ENCODE peak calls at places on chromosomes 12 and 14, in seven cellular contexts. One of them, this sample, is unnamed.
A peak's percentile ranks its signal among the peaks of the same experiment; 100 is the strongest.

GRCh38 chr12:51430196-51430895 is 5.7 kb downstream of the SLC4A8 start:
- DNase-seq in HAP-1: no peak
- DNase-seq in heart left ventricle: no peak
- DNase-seq in thoracic aorta: no peak
- DNase-seq in Caco-2: peak; percentile 69
- DNase-seq in astrocyte: no peak
- DNase-seq in PC-3: peak; percentile 83
- DNase-seq in this sample: no peak

GRCh38 chr12:90163975-90164374 is 455.3 kb upstream of the ATP2B1 start:
- DNase-seq in HAP-1: no peak
- DNase-seq in heart left ventricle: no peak
- DNase-seq in thoracic aorta: no peak
- DNase-seq in Caco-2: no peak
- DNase-seq in astrocyte: no peak
- DNase-seq in PC-3: peak; percentile 16
- DNase-seq in this sample: no peak

GRCh38 chr12:46556820-46557524 is 184.4 kb upstream of the SLC38A2 start:
- DNase-seq in HAP-1: no peak
- DNase-seq in heart left ventricle: no peak
- DNase-seq in thoracic aorta: no peak
- DNase-seq in Caco-2: no peak
- DNase-seq in astrocyte: peak; percentile 87
- DNase-seq in PC-3: peak; percentile 96
- DNase-seq in this sample: peak; percentile 52

GRCh38 chr12:48961801-48962200 is 4.5 kb upstream of the ARF3 start:
- DNase-seq in HAP-1: no peak
- DNase-seq in heart left ventricle: no peak
- DNase-seq in thoracic aorta: no peak
- DNase-seq in Caco-2: no peak
- DNase-seq in astrocyte: no peak
- DNase-seq in PC-3: peak; percentile 58
- DNase-seq in this sample: no peak

GRCh38 chr14:74720526-74720925 is 7.6 kb downstream of the FCF1 start:
- DNase-seq in HAP-1: no peak
- DNase-seq in heart left ventricle: no peak
- DNase-seq in thoracic aorta: no peak
- DNase-seq in Caco-2: no peak
- DNase-seq in astrocyte: peak; percentile 65
- DNase-seq in PC-3: no peak
- DNase-seq in this sample: peak; percentile 30

GRCh38 chr12:81570234-81570633 is 188.9 kb downstream of the PPFIA2 start:
- DNase-seq in HAP-1: no peak
- DNase-seq in heart left ventricle: no peak
- DNase-seq in thoracic aorta: no peak
- DNase-seq in Caco-2: no peak
- DNase-seq in astrocyte: no peak
- DNase-seq in PC-3: no peak
- DNase-seq in this sample: no peak

GRCh38 chr12:116969615-116970575 is 59.1 kb downstream of the FBXW8 start:
- DNase-seq in HAP-1: no peak
- DNase-seq in heart left ventricle: peak; percentile 72
- DNase-seq in thoracic aorta: no peak
- DNase-seq in Caco-2: no peak
- DNase-seq in astrocyte: peak; percentile 68
- DNase-seq in PC-3: no peak
- DNase-seq in this sample: no peak

GRCh38 chr12:48351022-48351708 is 446 bp upstream of the ZNF641 start:
- DNase-seq in HAP-1: peak; percentile 28
- DNase-seq in heart left ventricle: peak; percentile 77
- DNase-seq in thoracic aorta: peak; percentile 47
- DNase-seq in Caco-2: peak; percentile 85
- DNase-seq in astrocyte: peak; percentile 67
- DNase-seq in PC-3: peak; percentile 69
- DNase-seq in this sample: no peak

GRCh38 chr14:24149302-24149969 is 2.1 kb downstream of the RNF31 start:
- DNase-seq in HAP-1: no peak
- DNase-seq in heart left ventricle: no peak
- DNase-seq in thoracic aorta: no peak
- DNase-seq in Caco-2: no peak
- DNase-seq in astrocyte: no peak
- DNase-seq in PC-3: no peak
- DNase-seq in this sample: no peak

GRCh38 chr12:51118706-51119105 is 35.3 kb upstream of the CSRNP2 start:
- DNase-seq in HAP-1: no peak
- DNase-seq in heart left ventricle: no peak
- DNase-seq in thoracic aorta: no peak
- DNase-seq in Caco-2: no peak
- DNase-seq in astrocyte: peak; percentile 97
- DNase-seq in PC-3: peak; percentile 87
- DNase-seq in this sample: peak; percentile 5

GRCh38 chr14:36553650-36554260 is 28.7 kb downstream of the NKX2-8 start:
- DNase-seq in HAP-1: peak; percentile 84
- DNase-seq in heart left ventricle: no peak
- DNase-seq in thoracic aorta: no peak
- DNase-seq in Caco-2: peak; percentile 48
- DNase-seq in astrocyte: peak; percentile 22
- DNase-seq in PC-3: peak; percentile 72
- DNase-seq in this sample: peak; percentile 4

GRCh38 chr14:73240816-73241480 is 3.6 kb downstream of the PAPLN start:
- DNase-seq in HAP-1: no peak
- DNase-seq in heart left ventricle: no peak
- DNase-seq in thoracic aorta: no peak
- DNase-seq in Caco-2: no peak
- DNase-seq in astrocyte: no peak
- DNase-seq in PC-3: no peak
- DNase-seq in this sample: no peak

GRCh38 chr12:22935090-22935489 is 310.1 kb downstream of the ETNK1 start:
- DNase-seq in HAP-1: no peak
- DNase-seq in heart left ventricle: peak; percentile 28
- DNase-seq in thoracic aorta: no peak
- DNase-seq in Caco-2: no peak
- DNase-seq in astrocyte: no peak
- DNase-seq in PC-3: no peak
- DNase-seq in this sample: peak; percentile 72

GRCh38 chr14:69129264-69129880 is 23.5 kb downstream of the DCAF5 start:
- DNase-seq in HAP-1: peak; percentile 96
- DNase-seq in heart left ventricle: peak; percentile 78
- DNase-seq in thoracic aorta: peak; percentile 30
- DNase-seq in Caco-2: peak; percentile 72
- DNase-seq in astrocyte: peak; percentile 65
- DNase-seq in PC-3: peak; percentile 84
- DNase-seq in this sample: peak; percentile 52

GRCh38 chr14:67964391-67964812 is 144.8 kb downstream of the RAD51B start:
- DNase-seq in HAP-1: peak; percentile 25
- DNase-seq in heart left ventricle: no peak
- DNase-seq in thoracic aorta: no peak
- DNase-seq in Caco-2: peak; percentile 47
- DNase-seq in astrocyte: no peak
- DNase-seq in PC-3: peak; percentile 90
- DNase-seq in this sample: no peak

GRCh38 chr14:51834218-51834617 is 26.2 kb upstream of the GNG2 start:
- DNase-seq in HAP-1: no peak
- DNase-seq in heart left ventricle: no peak
- DNase-seq in thoracic aorta: no peak
- DNase-seq in Caco-2: no peak
- DNase-seq in astrocyte: no peak
- DNase-seq in PC-3: no peak
- DNase-seq in this sample: no peak

GRCh38 chr12:106764738-106765137 is 9.7 kb upstream of the RIC8B start:
- DNase-seq in HAP-1: no peak
- DNase-seq in heart left ventricle: no peak
- DNase-seq in thoracic aorta: no peak
- DNase-seq in Caco-2: no peak
- DNase-seq in astrocyte: no peak
- DNase-seq in PC-3: no peak
- DNase-seq in this sample: no peak

GRCh38 chr12:58557156-58557555 is 363.1 kb downstream of the LRIG3 start:
- DNase-seq in HAP-1: no peak
- DNase-seq in heart left ventricle: no peak
- DNase-seq in thoracic aorta: no peak
- DNase-seq in Caco-2: no peak
- DNase-seq in astrocyte: peak; percentile 85
- DNase-seq in PC-3: peak; percentile 84
- DNase-seq in this sample: no peak
- H3K4me3 ChIP-seq in HAP-1: no peak overlapping the region
- H3K4me3 ChIP-seq in heart left ventricle: no peak overlapping the region
- H3K4me3 ChIP-seq in thoracic aorta: no peak overlapping the region
- H3K4me3 ChIP-seq in Caco-2: no peak overlapping the region
- H3K4me3 ChIP-seq in astrocyte: no peak overlapping the region
- H3K4me3 ChIP-seq in PC-3: peak overlapping the region; percentile 12
- H3K4me3 ChIP-seq in this sample: no peak overlapping the region

GRCh38 chr12:94329366-94329765 is 130.3 kb downstream of the CEP83 start:
- DNase-seq in HAP-1: no peak
- DNase-seq in heart left ventricle: no peak
- DNase-seq in thoracic aorta: no peak
- DNase-seq in Caco-2: no peak
- DNase-seq in astrocyte: no peak
- DNase-seq in PC-3: no peak
- DNase-seq in this sample: no peak

GRCh38 chr12:94327819-94328218 is 131.8 kb downstream of the CEP83 start:
- DNase-seq in HAP-1: no peak
- DNase-seq in heart left ventricle: no peak
- DNase-seq in thoracic aorta: no peak
- DNase-seq in Caco-2: no peak
- DNase-seq in astrocyte: peak; percentile 6
- DNase-seq in PC-3: no peak
- DNase-seq in this sample: no peak

GRCh38 chr12:94322346-94322745 is 137.3 kb downstream of the CEP83 start:
- DNase-seq in HAP-1: no peak
- DNase-seq in heart left ventricle: no peak
- DNase-seq in thoracic aorta: no peak
- DNase-seq in Caco-2: no peak
- DNase-seq in astrocyte: no peak
- DNase-seq in PC-3: no peak
- DNase-seq in this sample: no peak

GRCh38 chr12:94326234-94326633 is 133.4 kb downstream of the CEP83 start:
- DNase-seq in HAP-1: no peak
- DNase-seq in heart left ventricle: no peak
- DNase-seq in thoracic aorta: no peak
- DNase-seq in Caco-2: no peak
- DNase-seq in astrocyte: no peak
- DNase-seq in PC-3: no peak
- DNase-seq in this sample: no peak

DNA sequence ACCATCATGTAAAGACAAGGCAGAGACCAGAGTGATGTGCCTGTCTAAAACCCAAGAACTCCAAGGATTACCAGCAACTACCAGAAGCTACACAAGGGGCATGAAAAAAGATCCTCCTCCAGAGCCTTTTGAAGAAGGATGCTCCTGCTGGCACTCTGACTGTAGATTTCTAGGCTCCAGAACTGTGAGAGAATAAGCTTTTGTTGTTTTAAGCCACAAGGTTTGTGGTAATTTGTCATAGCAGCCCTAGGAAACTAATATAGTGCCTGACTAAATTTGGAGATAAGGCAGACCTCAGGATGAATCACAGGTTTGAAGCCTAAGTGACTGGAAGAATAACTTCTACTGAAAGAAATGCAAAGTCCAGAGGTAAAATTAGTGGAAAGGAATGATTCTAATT is 132.9 kb downstream of the CEP83 start:
- DNase-seq in HAP-1: no peak
- DNase-seq in heart left ventricle: no peak
- DNase-seq in thoracic aorta: no peak
- DNase-seq in Caco-2: no peak
- DNase-seq in astrocyte: peak; percentile 93
- DNase-seq in PC-3: peak; percentile 70
- DNase-seq in this sample: peak; percentile 8
- H3K36me3 ChIP-seq in HAP-1: peaks cover 18% of the 10 kb centered on the region
- H3K36me3 ChIP-seq in heart left ventricle: peaks cover 50% of the 10 kb centered on the region
- H3K36me3 ChIP-seq in thoracic aorta: peaks cover 4% of the 10 kb centered on the region
- H3K36me3 ChIP-seq in Caco-2: peaks cover 6% of the 10 kb centered on the region
- H3K36me3 ChIP-seq in astrocyte: no peaks in the 10 kb centered on the region
- H3K36me3 ChIP-seq in PC-3: peaks cover 37% of the 10 kb centered on the region
- H3K36me3 ChIP-seq in this sample: peaks cover 25% of the 10 kb centered on the region

GRCh38 chr12:31119531-31120211 is 46.0 kb downstream of the DDX11 start:
- DNase-seq in HAP-1: no peak
- DNase-seq in heart left ventricle: no peak
- DNase-seq in thoracic aorta: no peak
- DNase-seq in Caco-2: no peak
- DNase-seq in astrocyte: no peak
- DNase-seq in PC-3: no peak
- DNase-seq in this sample: no peak
- H3K4me3 ChIP-seq in HAP-1: peak overlapping the region; percentile 44
- H3K4me3 ChIP-seq in heart left ventricle: no peak overlapping the region
- H3K4me3 ChIP-seq in thoracic aorta: no peak overlapping the region
- H3K4me3 ChIP-seq in Caco-2: peak overlapping the region; percentile 27
- H3K4me3 ChIP-seq in astrocyte: no peak overlapping the region
- H3K4me3 ChIP-seq in PC-3: no peak overlapping the region
- H3K4me3 ChIP-seq in this sample: no peak overlapping the region

GRCh38 chr12:26164118-26164517 is 31.3 kb upstream of the SSPN start:
- DNase-seq in HAP-1: no peak
- DNase-seq in heart left ventricle: no peak
- DNase-seq in thoracic aorta: no peak
- DNase-seq in Caco-2: no peak
- DNase-seq in astrocyte: no peak
- DNase-seq in PC-3: no peak
- DNase-seq in this sample: no peak
- H3K36me3 ChIP-seq in HAP-1: no peaks in the 10 kb centered on the region
- H3K36me3 ChIP-seq in heart left ventricle: no peaks in the 10 kb centered on the region
- H3K36me3 ChIP-seq in thoracic aorta: no peaks in the 10 kb centered on the region
- H3K36me3 ChIP-seq in Caco-2: no peaks in the 10 kb centered on the region
- H3K36me3 ChIP-seq in astrocyte: no peaks in the 10 kb centered on the region
- H3K36me3 ChIP-seq in PC-3: no peaks in the 10 kb centered on the region
- H3K36me3 ChIP-seq in this sample: no peaks in the 10 kb centered on the region

DNA sequence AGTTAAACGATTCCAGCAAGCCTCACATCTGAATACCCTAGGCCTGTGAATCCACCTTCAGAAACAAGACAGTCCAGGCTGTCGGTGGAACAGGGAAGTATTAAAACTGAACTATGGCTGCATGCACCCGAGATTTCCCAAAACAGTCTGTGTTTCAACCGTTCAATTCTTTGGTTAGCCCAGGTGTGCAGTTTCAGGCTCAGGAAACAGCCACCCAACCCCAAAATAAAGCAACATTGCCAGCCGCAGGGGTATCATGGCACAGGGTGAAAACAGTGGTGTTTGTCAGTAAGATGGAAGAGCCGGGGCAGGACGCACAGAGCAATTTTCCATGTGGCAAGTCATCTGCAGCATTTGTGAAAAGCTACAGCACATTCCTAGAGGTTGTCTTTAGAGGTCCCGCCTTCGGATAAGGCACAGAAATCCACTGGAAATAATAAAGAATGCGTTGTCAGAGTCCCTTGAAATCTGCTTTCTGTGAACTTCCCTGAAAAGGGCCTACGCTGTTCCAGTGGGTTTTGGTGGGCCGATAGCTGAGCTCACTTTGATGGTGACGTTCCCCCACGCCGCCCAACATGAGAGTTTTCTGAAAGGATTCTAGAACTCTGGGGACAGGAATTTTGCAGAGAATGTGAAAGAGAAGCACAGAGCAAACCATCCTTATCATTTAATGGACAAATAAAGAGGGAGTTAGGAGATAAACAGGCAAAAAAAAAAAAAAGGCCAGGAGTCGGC is 84.9 kb downstream of the BCL11B start:
- DNase-seq in HAP-1: no peak
- DNase-seq in heart left ventricle: no peak
- DNase-seq in thoracic aorta: no peak
- DNase-seq in Caco-2: no peak
- DNase-seq in astrocyte: no peak
- DNase-seq in PC-3: no peak
- DNase-seq in this sample: no peak
- H3K4me3 ChIP-seq in HAP-1: no peak overlapping the region
- H3K4me3 ChIP-seq in heart left ventricle: no peak overlapping the region
- H3K4me3 ChIP-seq in thoracic aorta: no peak overlapping the region
- H3K4me3 ChIP-seq in Caco-2: no peak overlapping the region
- H3K4me3 ChIP-seq in astrocyte: no peak overlapping the region
- H3K4me3 ChIP-seq in PC-3: no peak overlapping the region
- H3K4me3 ChIP-seq in this sample: no peak overlapping the region

GRCh38 chr14:100077441-100077840 is 12.2 kb downstream of the EVL start:
- DNase-seq in HAP-1: no peak
- DNase-seq in heart left ventricle: no peak
- DNase-seq in thoracic aorta: no peak
- DNase-seq in Caco-2: no peak
- DNase-seq in astrocyte: no peak
- DNase-seq in PC-3: no peak
- DNase-seq in this sample: no peak
- H3K36me3 ChIP-seq in HAP-1: no peaks in the 10 kb centered on the region
- H3K36me3 ChIP-seq in heart left ventricle: no peaks in the 10 kb centered on the region
- H3K36me3 ChIP-seq in thoracic aorta: no peaks in the 10 kb centered on the region
- H3K36me3 ChIP-seq in Caco-2: no peaks in the 10 kb centered on the region
- H3K36me3 ChIP-seq in astrocyte: no peaks in the 10 kb centered on the region
- H3K36me3 ChIP-seq in PC-3: no peaks in the 10 kb centered on the region
- H3K36me3 ChIP-seq in this sample: no peaks in the 10 kb centered on the region

This sample was measured in MG63.